ENCODE peak calls at places on chromosomes 5 and 9, in eight cellular contexts. One of them, this sample, is unnamed.

GRCh38 chr9:16627967-16628366 is 242.5 kb downstream of the BNC2 start:
- DNase-seq in IMR-90: peak
- DNase-seq in right lobe of liver: no peak
- DNase-seq in heart left ventricle: peak
- DNase-seq in body of pancreas: peak
- DNase-seq in spleen: no peak
- DNase-seq in A549: no peak
- DNase-seq in adrenal gland: no peak
- DNase-seq in this sample: no peak

GRCh38 chr5:104412649-104413240 is 850.2 kb upstream of the NUDT12 start:
- DNase-seq in spleen: no peak
- DNase-seq in A549: peak
- DNase-seq in IMR-90: peak
- DNase-seq in body of pancreas: no peak
- DNase-seq in adrenal gland: peak
- DNase-seq in heart left ventricle: no peak
- DNase-seq in right lobe of liver: no peak
- DNase-seq in this sample: peak

GRCh38 chr9:98881836-98882568 is 61.7 kb upstream of the COL15A1 start:
- DNase-seq in heart left ventricle: no peak
- DNase-seq in body of pancreas: no peak
- DNase-seq in spleen: no peak
- DNase-seq in A549: no peak
- DNase-seq in IMR-90: no peak
- DNase-seq in right lobe of liver: no peak
- DNase-seq in adrenal gland: no peak
- DNase-seq in this sample: no peak

GRCh38 chr5:132372542-132372941 is 3.0 kb downstream of the SLC22A5 start:
- DNase-seq in adrenal gland: no peak
- DNase-seq in right lobe of liver: no peak
- DNase-seq in spleen: no peak
- DNase-seq in heart left ventricle: no peak
- DNase-seq in body of pancreas: no peak
- DNase-seq in A549: no peak
- DNase-seq in IMR-90: no peak
- DNase-seq in this sample: no peak

GRCh38 chr5:146744358-146744757 is 134.2 kb downstream of the PPP2R2B start:
- DNase-seq in spleen: no peak
- DNase-seq in adrenal gland: peak
- DNase-seq in heart left ventricle: no peak
- DNase-seq in right lobe of liver: no peak
- DNase-seq in A549: no peak
- DNase-seq in body of pancreas: no peak
- DNase-seq in IMR-90: peak
- DNase-seq in this sample: no peak

GRCh38 chr5:53029608-53030007 is 40.5 kb downstream of the ITGA2 start:
- DNase-seq in spleen: no peak
- DNase-seq in right lobe of liver: no peak
- DNase-seq in heart left ventricle: no peak
- DNase-seq in A549: no peak
- DNase-seq in adrenal gland: no peak
- DNase-seq in IMR-90: no peak
- DNase-seq in body of pancreas: no peak
- DNase-seq in this sample: no peak

GRCh38 chr5:61342066-61342465 is 10.0 kb downstream of the ZSWIM6 start:
- DNase-seq in adrenal gland: peak
- DNase-seq in IMR-90: peak
- DNase-seq in body of pancreas: no peak
- DNase-seq in right lobe of liver: no peak
- DNase-seq in A549: no peak
- DNase-seq in spleen: no peak
- DNase-seq in heart left ventricle: no peak
- DNase-seq in this sample: no peak

GRCh38 chr5:170444181-170444580 is 55.0 kb upstream of the KCNMB1 start:
- DNase-seq in adrenal gland: no peak
- DNase-seq in heart left ventricle: no peak
- DNase-seq in right lobe of liver: no peak
- DNase-seq in A549: no peak
- DNase-seq in IMR-90: no peak
- DNase-seq in spleen: no peak
- DNase-seq in body of pancreas: no peak
- DNase-seq in this sample: no peak

GRCh38 chr5:113520429-113520828 is 6.9 kb downstream of the YTHDC2 start:
- DNase-seq in IMR-90: peak
- DNase-seq in right lobe of liver: no peak
- DNase-seq in adrenal gland: peak
- DNase-seq in spleen: no peak
- DNase-seq in A549: no peak
- DNase-seq in heart left ventricle: no peak
- DNase-seq in body of pancreas: no peak
- DNase-seq in this sample: no peak

GRCh38 chr5:72634444-72634843 is 127.2 kb upstream of the ZNF366 start:
- DNase-seq in adrenal gland: no peak
- DNase-seq in A549: no peak
- DNase-seq in body of pancreas: no peak
- DNase-seq in right lobe of liver: no peak
- DNase-seq in spleen: no peak
- DNase-seq in IMR-90: peak
- DNase-seq in heart left ventricle: no peak
- DNase-seq in this sample: no peak

GRCh38 chr9:137680445-137681358 is 61.9 kb downstream of the EHMT1 start:
- DNase-seq in adrenal gland: no peak
- DNase-seq in right lobe of liver: no peak
- DNase-seq in spleen: peak
- DNase-seq in body of pancreas: no peak
- DNase-seq in heart left ventricle: no peak
- DNase-seq in A549: no peak
- DNase-seq in IMR-90: no peak
- DNase-seq in this sample: no peak

GRCh38 chr9:17453751-17454150 is 125.1 kb upstream of the SH3GL2 start:
- DNase-seq in IMR-90: no peak
- DNase-seq in adrenal gland: no peak
- DNase-seq in body of pancreas: no peak
- DNase-seq in right lobe of liver: no peak
- DNase-seq in spleen: no peak
- DNase-seq in heart left ventricle: no peak
- DNase-seq in A549: no peak
- DNase-seq in this sample: no peak

GRCh38 chr5:134088994-134089560 is 25.4 kb upstream of the TCF7 start:
- DNase-seq in heart left ventricle: no peak
- DNase-seq in body of pancreas: no peak
- DNase-seq in spleen: peak
- DNase-seq in IMR-90: no peak
- DNase-seq in adrenal gland: no peak
- DNase-seq in right lobe of liver: no peak
- DNase-seq in A549: no peak
- DNase-seq in this sample: no peak

GRCh38 chr5:67680109-67680508 is 483.5 kb upstream of the CD180 start:
- DNase-seq in right lobe of liver: no peak
- DNase-seq in spleen: no peak
- DNase-seq in heart left ventricle: no peak
- DNase-seq in A549: no peak
- DNase-seq in IMR-90: no peak
- DNase-seq in adrenal gland: no peak
- DNase-seq in body of pancreas: no peak
- DNase-seq in this sample: no peak

DNA sequence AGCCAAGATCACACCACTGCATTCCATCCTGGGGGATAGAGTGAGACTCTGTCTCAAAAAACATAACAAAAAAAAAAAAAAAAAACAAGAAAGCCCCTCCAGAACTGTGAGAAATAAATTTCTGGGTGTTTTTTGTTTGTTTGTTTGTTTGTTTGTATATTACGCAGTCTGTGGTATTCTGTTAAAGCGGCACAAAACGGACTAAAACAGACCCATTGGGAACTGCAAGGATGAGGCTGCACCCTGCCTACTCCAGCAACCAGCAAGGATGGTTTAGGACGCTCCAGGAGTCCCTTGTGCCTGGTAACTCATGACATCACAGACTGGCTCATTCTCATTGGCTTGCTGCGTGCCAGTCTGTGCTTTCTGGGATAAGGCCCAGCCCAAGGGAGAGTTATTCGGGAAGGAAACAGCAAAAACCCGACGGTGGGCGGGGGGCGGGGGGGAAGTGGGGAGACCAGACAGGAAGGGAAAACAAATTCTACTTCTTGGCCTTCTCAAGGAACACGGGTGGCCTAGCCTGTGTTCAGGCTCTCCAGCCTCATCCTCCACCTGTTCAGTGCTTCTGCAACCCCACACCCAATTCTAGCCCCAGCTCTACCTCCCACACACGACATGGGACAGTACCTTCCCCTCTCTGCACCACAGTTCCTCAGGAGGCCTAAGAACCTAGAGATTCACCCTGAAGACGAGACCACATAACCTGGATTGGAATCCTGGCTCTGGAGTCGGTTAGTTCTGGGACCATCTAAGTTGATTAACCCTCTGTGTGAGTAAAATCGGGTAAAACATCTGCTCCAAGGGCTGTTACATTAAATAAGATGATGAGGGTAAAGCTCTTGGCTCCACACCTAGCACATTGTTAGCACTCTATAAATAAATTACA is 2.8 kb downstream of the CD74 start:
- DNase-seq in body of pancreas: peak
- DNase-seq in IMR-90: peak
- DNase-seq in adrenal gland: peak
- DNase-seq in right lobe of liver: peak
- DNase-seq in heart left ventricle: peak
- DNase-seq in A549: peak
- DNase-seq in spleen: peak
- DNase-seq in this sample: peak
- TF ChIP-seq POLR2A in body of pancreas: peak
- TF ChIP-seq POLR2A in IMR-90: no peak
- TF ChIP-seq POLR2A in adrenal gland: peak
- TF ChIP-seq POLR2A in right lobe of liver: peak
- TF ChIP-seq POLR2A in heart left ventricle: no peak
- TF ChIP-seq POLR2A in A549: no peak
- TF ChIP-seq POLR2A in spleen: peak
- TF ChIP-seq POLR2A in this sample: no peak

GRCh38 chr9:2623046-2623865 is 1.7 kb downstream of the VLDLR start:
- DNase-seq in adrenal gland: peak
- DNase-seq in heart left ventricle: peak
- DNase-seq in spleen: peak
- DNase-seq in IMR-90: peak
- DNase-seq in body of pancreas: peak
- DNase-seq in right lobe of liver: peak
- DNase-seq in A549: peak
- DNase-seq in this sample: no peak
- TF ChIP-seq POLR2A in adrenal gland: no peak
- TF ChIP-seq POLR2A in heart left ventricle: no peak
- TF ChIP-seq POLR2A in spleen: no peak
- TF ChIP-seq POLR2A in IMR-90: no peak
- TF ChIP-seq POLR2A in body of pancreas: peak
- TF ChIP-seq POLR2A in right lobe of liver: no peak
- TF ChIP-seq POLR2A in A549: peak
- TF ChIP-seq POLR2A in this sample: no peak

DNA sequence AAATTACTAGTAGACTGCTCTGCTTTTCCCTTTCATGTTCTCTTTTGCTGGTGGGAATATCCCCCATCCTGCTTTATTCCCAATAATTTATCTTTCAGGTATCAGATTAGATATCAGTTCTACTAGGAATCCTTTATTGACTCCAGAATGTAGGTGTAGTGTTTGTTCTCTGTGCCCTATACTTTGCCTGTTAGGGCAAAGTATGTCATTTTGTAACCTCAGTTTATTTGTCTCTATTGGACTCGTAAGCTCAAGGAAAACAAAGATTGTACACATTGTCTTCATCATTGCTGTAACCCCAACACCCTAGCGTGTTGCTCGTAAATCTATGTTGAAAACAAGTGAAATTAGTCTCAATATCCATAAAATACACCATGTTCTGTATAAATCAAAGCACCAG is 190.5 kb downstream of the COMMD10 start:
- DNase-seq in IMR-90: no peak
- DNase-seq in right lobe of liver: no peak
- DNase-seq in spleen: no peak
- DNase-seq in adrenal gland: no peak
- DNase-seq in body of pancreas: no peak
- DNase-seq in heart left ventricle: no peak
- DNase-seq in A549: no peak
- DNase-seq in this sample: no peak
- TF ChIP-seq POLR2A in IMR-90: no peak
- TF ChIP-seq POLR2A in right lobe of liver: no peak
- TF ChIP-seq POLR2A in spleen: no peak
- TF ChIP-seq POLR2A in adrenal gland: no peak
- TF ChIP-seq POLR2A in body of pancreas: no peak
- TF ChIP-seq POLR2A in heart left ventricle: no peak
- TF ChIP-seq POLR2A in A549: no peak
- TF ChIP-seq POLR2A in this sample: no peak

GRCh38 chr5:149442563-149443182 is 63.6 kb upstream of the IL17B start:
- DNase-seq in adrenal gland: peak
- DNase-seq in A549: peak
- DNase-seq in body of pancreas: peak
- DNase-seq in heart left ventricle: peak
- DNase-seq in IMR-90: peak
- DNase-seq in spleen: peak
- DNase-seq in right lobe of liver: peak
- DNase-seq in this sample: no peak

GRCh38 chr5:149445343-149445738 is 66.2 kb upstream of the IL17B start:
- DNase-seq in A549: no peak
- DNase-seq in IMR-90: no peak
- DNase-seq in body of pancreas: no peak
- DNase-seq in right lobe of liver: no peak
- DNase-seq in heart left ventricle: no peak
- DNase-seq in spleen: no peak
- DNase-seq in adrenal gland: no peak
- DNase-seq in this sample: no peak

GRCh38 chr5:149443210-149443609 is 64.1 kb upstream of the IL17B start:
- DNase-seq in A549: no peak
- DNase-seq in right lobe of liver: no peak
- DNase-seq in spleen: no peak
- DNase-seq in IMR-90: no peak
- DNase-seq in heart left ventricle: no peak
- DNase-seq in body of pancreas: no peak
- DNase-seq in adrenal gland: no peak
- DNase-seq in this sample: no peak

GRCh38 chr5:149447373-149448367 is 68.6 kb upstream of the IL17B start:
- DNase-seq in heart left ventricle: no peak
- DNase-seq in body of pancreas: no peak
- DNase-seq in adrenal gland: no peak
- DNase-seq in right lobe of liver: no peak
- DNase-seq in spleen: no peak
- DNase-seq in A549: no peak
- DNase-seq in IMR-90: no peak
- DNase-seq in this sample: no peak

DNA sequence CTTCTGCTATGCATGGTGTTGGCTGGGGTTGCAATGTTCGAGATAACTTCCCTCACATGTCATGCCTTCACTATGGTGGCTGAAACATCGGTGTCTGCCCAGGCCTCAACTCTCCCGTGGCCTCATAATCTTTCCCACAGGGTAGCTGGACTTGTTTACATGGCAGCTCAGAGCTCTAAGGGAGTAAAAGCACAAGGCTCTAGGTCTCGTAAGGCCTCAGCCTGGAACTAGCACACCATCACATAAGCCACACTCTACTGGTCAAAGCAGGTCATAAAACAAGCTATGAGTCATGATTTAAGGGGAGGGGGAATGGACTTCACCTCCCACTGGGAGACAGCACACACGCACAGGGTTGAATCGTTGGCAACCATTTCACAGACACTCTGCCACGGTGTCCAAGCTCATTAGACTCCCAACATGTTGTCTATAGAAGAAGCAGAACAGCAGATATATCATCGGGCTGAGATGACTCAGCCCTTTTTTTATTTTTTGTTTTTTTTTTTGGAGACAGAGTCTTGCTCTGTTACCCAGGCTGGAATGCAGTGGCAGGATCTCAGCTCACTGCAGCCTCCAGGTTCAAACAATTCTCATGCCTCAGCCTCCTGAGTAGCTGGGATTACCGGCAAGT is 66.8 kb upstream of the IL17B start:
- DNase-seq in adrenal gland: peak
- DNase-seq in right lobe of liver: no peak
- DNase-seq in spleen: no peak
- DNase-seq in A549: peak
- DNase-seq in body of pancreas: no peak
- DNase-seq in heart left ventricle: peak
- DNase-seq in IMR-90: peak
- DNase-seq in this sample: no peak
- TF ChIP-seq POLR2A in adrenal gland: no peak
- TF ChIP-seq POLR2A in right lobe of liver: no peak
- TF ChIP-seq POLR2A in spleen: no peak
- TF ChIP-seq POLR2A in A549: no peak
- TF ChIP-seq POLR2A in body of pancreas: no peak
- TF ChIP-seq POLR2A in heart left ventricle: no peak
- TF ChIP-seq POLR2A in IMR-90: peak
- TF ChIP-seq POLR2A in this sample: peak